ENCODE peak calls at places on chromosomes 13 and 19, in four cellular contexts. D is GM23248, U is IMR-90, Q is neuronal stem cell. B is an unnamed sample. For H3K36me3 and H3K4me1, the result is how much of the 10 kb centered on the place peaks cover.

GRCh38 chr19:45380107-45380506 is 9.7 kb upstream of the ERCC2 start:
- DNase-seq in D (no peak), U (no peak), Q (no peak), B (no peak)

GRCh38 chr19:18257503-18258470 is 16.5 kb downstream of the IQCN start:
- DNase-seq in D (peak), U (no peak), Q (no peak), B (no peak)

GRCh38 chr13:88979465-88980180 is 1308.5 kb downstream of the SLITRK5 start:
- DNase-seq in U (no peak), D (no peak), Q (no peak), B (no peak)

GRCh38 chr13:94712287-94712811 is at the start of gene SOX21:
- DNase-seq in D (peak), U (no peak), Q (no peak), B (no peak)

GRCh38 chr13:80213201-80213600 is 127.7 kb downstream of the SPRY2 start:
- DNase-seq in D (no peak), U (no peak), Q (no peak), B (no peak)

GRCh38 chr13:36297600-36298338 is at the start of gene CCDC169:
- DNase-seq in Q (peak), U (peak), D (peak), B (peak)

GRCh38 chr13:45468676-45469075 is 3.9 kb downstream of the COG3 start:
- DNase-seq in Q (no peak), D (peak), U (no peak), B (no peak)

GRCh38 chr13:78657699-78658629 is 991 bp downstream of the OBI1 start:
- DNase-seq in U (peak), D (peak), Q (peak), B (no peak)

DNA sequence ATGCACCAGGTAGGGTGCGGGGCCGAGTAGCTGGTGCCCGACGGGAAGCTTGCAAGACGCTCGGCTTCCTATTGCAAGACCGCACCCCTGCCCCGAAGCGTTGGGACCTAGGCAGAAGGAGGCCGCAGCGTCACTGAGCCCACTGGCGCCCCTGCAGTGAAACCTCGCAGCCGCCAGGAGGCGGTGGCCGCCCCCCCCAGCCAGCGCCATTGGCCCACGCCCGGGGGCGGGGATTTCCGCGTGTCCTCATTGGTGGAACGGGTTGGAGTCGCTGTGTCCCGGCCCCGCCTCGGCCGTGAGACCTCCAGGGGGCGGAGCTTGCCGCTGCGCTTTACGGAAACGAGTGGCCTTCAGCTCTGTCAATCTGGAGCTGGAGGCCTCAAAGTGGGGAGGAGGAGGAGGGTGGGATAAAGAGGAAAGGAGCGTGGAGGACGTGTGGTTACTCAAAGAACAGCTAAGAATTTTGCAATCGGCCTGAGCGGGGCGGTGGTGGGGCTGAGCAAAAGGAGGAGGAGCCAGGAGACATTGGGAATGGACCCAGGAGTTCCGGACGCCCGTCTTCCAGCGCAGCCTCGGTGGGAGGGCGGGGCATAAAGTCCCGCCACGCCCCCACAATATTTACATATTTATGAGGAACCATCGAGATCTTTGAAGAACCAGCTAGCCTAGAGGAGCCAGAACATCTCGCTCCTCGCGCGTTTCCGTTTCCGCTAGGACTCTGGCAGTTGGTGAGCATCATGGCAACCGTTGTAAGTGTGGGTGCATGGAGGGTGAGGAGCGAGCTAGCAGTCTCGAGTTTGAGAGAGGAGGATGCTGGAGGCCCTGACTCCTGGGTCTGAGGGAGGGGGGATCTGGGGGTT is at the start of the genes GYS1 and RUVBL2:
- DNase-seq in U (peak), Q (peak), D (peak), B (peak)
- H3K27ac ChIP-seq in U (peak), Q (peak), D (peak), B (peak)

GRCh38 chr13:55576389-55576788 is 1564.3 kb upstream of the PRR20A start:
- DNase-seq in D (no peak), U (no peak), Q (no peak), B (no peak)
- H3K36me3 ChIP-seq in D (under half), U (under half), Q (under half), B (under half)

GRCh38 chr19:5971714-5972354 is 6.1 kb downstream of the RANBP3 start:
- DNase-seq in U (no peak), Q (no peak), D (no peak), B (no peak)

GRCh38 chr19:5973867-5974635 is 3.9 kb downstream of the RANBP3 start:
- DNase-seq in D (peak), Q (no peak), U (no peak), B (no peak)

GRCh38 chr19:5974721-5975387 is 3.1 kb downstream of the RANBP3 start:
- DNase-seq in Q (no peak), U (peak), D (peak), B (no peak)

GRCh38 chr19:5973376-5973775 is 4.6 kb downstream of the RANBP3 start:
- DNase-seq in D (no peak), Q (no peak), U (no peak), B (no peak)

GRCh38 chr19:5972355-5972731 is 5.6 kb downstream of the RANBP3 start:
- DNase-seq in U (no peak), Q (no peak), D (no peak), B (no peak)
- H3K4me1 ChIP-seq in U (under half), Q (under half), D (under half), B (half or more)

GRCh38 chr19:5106971-5107370 is 138.1 kb downstream of the KDM4B start:
- DNase-seq in D (no peak), Q (no peak), U (no peak), B (no peak)

GRCh38 chr19:5106361-5106760 is 137.4 kb downstream of the KDM4B start:
- DNase-seq in D (no peak), U (no peak), Q (no peak), B (no peak)

GRCh38 chr19:5108866-5109265 is 140.0 kb downstream of the KDM4B start:
- DNase-seq in D (no peak), Q (no peak), U (no peak), B (no peak)

GRCh38 chr19:5108123-5108613 is 139.3 kb downstream of the KDM4B start:
- DNase-seq in Q (no peak), D (no peak), U (no peak), B (no peak)

GRCh38 chr19:5107432-5108122 is 138.7 kb downstream of the KDM4B start:
- DNase-seq in Q (no peak), U (no peak), D (no peak), B (peak)
- H3K27ac ChIP-seq in Q (no peak), U (no peak), D (no peak), B (no peak)

B was measured in heart right ventricle.